ENCODE peak calls at places on chromosomes 2 and 18, in five cellular contexts. N is Peyer's patch, U is A549, X is HFF-Myc, C is RWPE2. I is an unnamed sample.

GRCh38 chr2:133304344-133304743 is 263.9 kb downstream of the NCKAP5 start:
- DNase-seq in N (no peak), U (no peak), X (no peak), C (no peak), I (no peak)

GRCh38 chr2:239550336-239550735 is 149.5 kb upstream of the HDAC4 start:
- DNase-seq in N (no peak), U (no peak), X (no peak), C (no peak), I (no peak)

GRCh38 chr2:233643128-233643527 is 6.9 kb downstream of the UGT1A10 start:
- DNase-seq in N (peak; percentile 51), U (peak; percentile 64), X (no peak), C (no peak), I (no peak)

GRCh38 chr2:146415291-146415690 is 1429.5 kb upstream of the ACVR2A start:
- DNase-seq in N (no peak), U (no peak), X (no peak), C (no peak), I (no peak)

GRCh38 chr2:129188451-129188850 is 791.0 kb upstream of the RAB6C start:
- DNase-seq in N (no peak), U (no peak), X (no peak), C (no peak), I (no peak)

GRCh38 chr2:191552036-191552435 is 125.9 kb upstream of the NABP1 start:
- DNase-seq in N (no peak), U (no peak), X (no peak), C (no peak), I (no peak)

GRCh38 chr2:150486539-150487484 is 655 bp downstream of the RND3 start:
- DNase-seq in N (peak; percentile 53), U (no peak), X (no peak), C (peak; percentile 55), I (peak; percentile 33)

GRCh38 chr2:21146638-21147037 is 22.9 kb downstream of the TDRD15 start:
- DNase-seq in N (no peak), U (no peak), X (no peak), C (no peak), I (no peak)

GRCh38 chr2:159497256-159497655 is 119.1 kb downstream of the BAZ2B start:
- DNase-seq in N (no peak), U (peak; percentile 82), X (peak; percentile 76), C (no peak), I (no peak)

GRCh38 chr18:62841405-62841804 is 126.1 kb downstream of the PHLPP1 start:
- DNase-seq in N (no peak), U (no peak), X (no peak), C (no peak), I (no peak)

GRCh38 chr2:219946529-219946928 is 319.1 kb downstream of the SLC4A3 start:
- DNase-seq in N (no peak), U (no peak), X (no peak), C (no peak), I (no peak)

GRCh38 chr2:194550702-194551101 is 1106.3 kb upstream of the SLC39A10 start:
- DNase-seq in N (no peak), U (no peak), X (no peak), C (no peak), I (no peak)

GRCh38 chr2:61354486-61355197 is 116.2 kb downstream of the USP34 start:
- DNase-seq in N (no peak), U (no peak), X (no peak), C (no peak), I (no peak)

GRCh38 chr2:151472966-151473365 is 63.3 kb downstream of the RIF1 start:
- DNase-seq in N (no peak), U (no peak), X (no peak), C (no peak), I (no peak)

GRCh38 chr2:156399224-156399949 is 36.8 kb upstream of the GPD2 start:
- DNase-seq in N (no peak), U (no peak), X (no peak), C (no peak), I (no peak)

GRCh38 chr2:98348066-98348561 is 1.9 kb downstream of the CNGA3 start:
- DNase-seq in N (no peak), U (peak; percentile 19), X (no peak), C (no peak), I (no peak)

GRCh38 chr18:12703096-12703567 is 290 bp downstream of the PSMG2 start:
- DNase-seq in N (no peak), U (no peak), X (no peak), C (no peak), I (no peak)

GRCh38 chr18:79988925-79989361 is 580 bp upstream of the TXNL4A start:
- DNase-seq in N (peak; percentile 53), U (peak; percentile 36), X (no peak), C (no peak), I (no peak)

GRCh38 chr2:37827911-37828411 is 97.1 kb upstream of the RMDN2 start:
- DNase-seq in N (no peak), U (no peak), X (peak; percentile 69), C (no peak), I (no peak)

GRCh38 chr2:233546774-233547173 is 19.8 kb downstream of the USP40 start:
- DNase-seq in N (no peak), U (no peak), X (no peak), C (no peak), I (no peak)

GRCh38 chr2:168469281-168469988 is 13.4 kb downstream of the CERS6 start:
- DNase-seq in N (no peak), U (no peak), X (no peak), C (no peak), I (peak; percentile 32)

GRCh38 chr2:61493523-61493942 is 22.6 kb upstream of the USP34 start:
- DNase-seq in N (no peak), U (no peak), X (no peak), C (no peak), I (no peak)

GRCh38 chr2:218172808-218173207 is 6.0 kb upstream of the CXCR1 start:
- DNase-seq in N (no peak), U (no peak), X (no peak), C (no peak), I (no peak)

GRCh38 chr2:29213871-29214341 is 98.7 kb downstream of the CLIP4 start:
- DNase-seq in N (no peak), U (no peak), X (no peak), C (no peak), I (peak; percentile 10)

GRCh38 chr2:210188755-210189154 is 17.5 kb upstream of the KANSL1L start:
- DNase-seq in N (no peak), U (no peak), X (no peak), C (no peak), I (no peak)

GRCh38 chr18:42706618-42707017 is 408.9 kb downstream of the RIT2 start:
- DNase-seq in N (no peak), U (peak; percentile 1), X (no peak), C (peak; percentile 57), I (no peak)

GRCh38 chr2:100321181-100321880 is 970 bp downstream of the LONRF2 start:
- DNase-seq in N (no peak), U (peak; percentile 77), X (no peak), C (no peak), I (peak; percentile 42)

GRCh38 chr2:126635281-126635680 is 20.7 kb upstream of the GYPC start:
- DNase-seq in N (no peak), U (no peak), X (no peak), C (no peak), I (no peak)

GRCh38 chr2:111219285-111219684 is 98.6 kb downstream of the BCL2L11 start:
- DNase-seq in N (no peak), U (no peak), X (no peak), C (no peak), I (peak; percentile 62)

GRCh38 chr2:133598769-133599168 is 30.5 kb upstream of the NCKAP5 start:
- DNase-seq in N (no peak), U (no peak), X (no peak), C (no peak), I (no peak)

DNA sequence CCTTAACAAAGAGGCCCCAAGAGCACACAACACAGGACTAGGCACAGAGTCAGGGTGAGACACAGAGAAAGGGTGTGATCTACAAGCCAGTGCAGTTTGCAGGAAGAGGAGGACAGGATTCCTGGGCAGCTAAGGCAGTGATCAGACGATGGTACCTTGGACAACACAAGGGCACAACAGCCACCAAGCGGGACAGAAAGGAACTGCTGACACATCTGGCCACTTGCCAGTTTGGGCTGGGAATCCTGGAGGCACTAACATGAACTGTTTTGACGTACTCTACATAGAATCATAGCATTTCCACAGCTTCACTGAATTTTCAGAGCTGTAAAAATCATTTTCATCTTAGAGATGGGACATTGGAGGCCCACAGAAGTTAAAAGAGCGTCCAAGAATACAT is 221.5 kb upstream of the SLC35G4 start:
- DNase-seq in N (peak; percentile 53), U (peak; percentile 73), X (no peak), C (no peak), I (peak; percentile 34)
- TF ChIP-seq CTCF in N (no peak), U (no peak), X (no peak), C (peak; percentile 11), I (no peak)

DNA sequence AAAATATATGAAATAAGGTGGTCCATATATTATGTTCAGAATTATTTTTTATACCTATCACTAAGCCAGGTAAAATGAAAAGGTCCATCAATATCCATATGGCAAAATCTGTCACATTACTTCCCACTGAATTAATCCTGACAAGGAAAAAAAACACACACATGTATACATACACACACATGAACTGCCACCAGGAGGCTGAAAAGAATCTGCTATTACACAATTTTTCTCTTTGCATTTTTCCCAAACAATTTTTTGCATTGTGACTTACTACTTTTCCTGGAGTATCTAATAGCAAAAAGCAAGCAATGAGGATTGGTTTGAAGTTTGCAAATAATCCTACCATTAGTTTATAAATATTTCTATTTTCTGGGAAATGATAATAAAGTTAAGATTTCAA is 128.2 kb upstream of the CD226 start:
- DNase-seq in N (no peak), U (no peak), X (no peak), C (no peak), I (no peak)
- TF ChIP-seq CTCF in N (no peak), U (no peak), X (no peak), C (no peak), I (no peak)

GRCh38 chr2:102253753-102254150 is 57.6 kb upstream of the IL1RL1 start:
- DNase-seq in N (no peak), U (no peak), X (no peak), C (no peak), I (no peak)
- TF ChIP-seq CTCF in N (no peak), U (peak; percentile 45), X (no peak), C (peak; percentile 52), I (no peak)

GRCh38 chr2:145047554-145047953 is 527.6 kb upstream of the ZEB2 start:
- DNase-seq in N (no peak), U (no peak), X (no peak), C (no peak), I (no peak)

GRCh38 chr2:145040433-145040832 is 520.5 kb upstream of the ZEB2 start:
- DNase-seq in N (no peak), U (no peak), X (no peak), C (no peak), I (no peak)

GRCh38 chr2:145044506-145044905 is 524.6 kb upstream of the ZEB2 start:
- DNase-seq in N (no peak), U (no peak), X (no peak), C (no peak), I (no peak)

GRCh38 chr2:145041706-145042105 is 521.8 kb upstream of the ZEB2 start:
- DNase-seq in N (no peak), U (no peak), X (no peak), C (no peak), I (no peak)

DNA sequence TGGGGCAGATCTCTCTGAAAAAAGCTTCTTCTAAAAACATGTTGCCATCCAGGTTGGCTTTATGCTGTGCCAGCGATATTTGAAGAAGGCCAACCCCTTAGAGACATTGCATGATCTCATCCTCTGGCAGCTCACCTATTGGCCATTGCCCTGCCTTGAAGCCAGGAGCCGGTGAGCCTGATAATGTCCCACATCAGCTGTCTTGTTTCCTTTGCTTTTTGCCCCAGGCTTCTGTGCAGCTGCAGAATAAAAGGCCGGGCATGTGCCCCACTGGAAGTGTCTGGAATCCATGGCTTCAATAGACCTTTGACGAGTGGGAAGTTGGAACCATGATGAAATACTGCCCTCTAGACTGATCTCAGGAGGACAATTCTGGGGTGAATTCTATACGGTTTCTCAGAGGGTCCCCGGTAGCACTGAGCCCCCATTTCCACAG is 523.5 kb upstream of the ZEB2 start:
- DNase-seq in N (no peak), U (peak; percentile 30), X (no peak), C (no peak), I (no peak)
- TF ChIP-seq CTCF in N (no peak), U (peak; percentile 9), X (no peak), C (no peak), I (no peak)

I was measured in GM13976.